ENCODE peak calls at places on chromosomes 16 and 17, in ten cellular contexts. V is dorsolateral prefrontal cortex, P is psoas muscle, Q is IMR-90, A is endothelial cell, M is AG04450, U is AG09319, R is left lung, I is progenitor cell of endocrine pancreas, S is WTC11. K is an unnamed sample.

GRCh38 chr17:63550816-63551639 is 751 bp downstream of the DCAF7 start:
- DNase-seq in V (no peak), P (no peak), Q (peak), A (peak), M (no peak), U (no peak), R (peak), I (no peak), S (no peak), K (no peak)

GRCh38 chr16:19688396-19689024 is 29.5 kb downstream of the KNOP1 start:
- DNase-seq in V (no peak), P (no peak), Q (no peak), A (no peak), M (no peak), U (no peak), R (no peak), I (no peak), S (no peak), K (no peak)

GRCh38 chr17:17028059-17028877 is 14.0 kb upstream of the MPRIP start:
- DNase-seq in V (peak), P (peak), Q (peak), A (no peak), M (no peak), U (no peak), R (peak), I (peak), S (peak), K (no peak)

GRCh38 chr16:89187337-89188063 is 12.8 kb downstream of the SLC22A31 start:
- DNase-seq in V (no peak), P (peak), Q (no peak), A (no peak), M (no peak), U (no peak), R (peak), I (peak), S (no peak), K (no peak)

GRCh38 chr16:24713379-24713778 is 16.1 kb upstream of the TNRC6A start:
- DNase-seq in V (no peak), P (no peak), Q (no peak), A (no peak), M (no peak), U (no peak), R (no peak), I (no peak), S (no peak), K (no peak)

GRCh38 chr16:24983521-24983920 is 31.6 kb downstream of the ARHGAP17 start:
- DNase-seq in V (no peak), P (no peak), Q (no peak), A (no peak), M (no peak), U (no peak), R (no peak), I (no peak), S (no peak), K (no peak)

GRCh38 chr17:17782425-17783120 is 54.2 kb downstream of the SREBF1 start:
- DNase-seq in V (no peak), P (no peak), Q (no peak), A (no peak), M (no peak), U (no peak), R (no peak), I (peak), S (peak), K (no peak)

GRCh38 chr16:11145173-11145820 is 110.7 kb downstream of the SOCS1 start:
- DNase-seq in V (no peak), P (peak), Q (peak), A (no peak), M (no peak), U (no peak), R (no peak), I (no peak), S (no peak), K (no peak)

GRCh38 chr17:3813171-3813570 is 12.2 kb upstream of the ITGAE start:
- DNase-seq in V (no peak), P (no peak), Q (no peak), A (no peak), M (no peak), U (no peak), R (no peak), I (no peak), S (no peak), K (no peak)

GRCh38 chr17:16639438-16639837 is 14.2 kb downstream of the ZNF624 start:
- DNase-seq in V (no peak), P (no peak), Q (no peak), A (no peak), M (no peak), U (no peak), R (no peak), I (no peak), S (no peak), K (no peak)

GRCh38 chr17:15444805-15445204 is 22.6 kb downstream of the CDRT4 start:
- DNase-seq in V (no peak), P (no peak), Q (no peak), A (peak), M (no peak), U (no peak), R (no peak), I (no peak), S (no peak), K (no peak)

GRCh38 chr17:17800504-17801021 is 36.2 kb downstream of the SREBF1 start:
- DNase-seq in V (no peak), P (no peak), Q (no peak), A (no peak), M (no peak), U (no peak), R (no peak), I (no peak), S (no peak), K (no peak)

GRCh38 chr17:60095381-60095780 is 16.7 kb upstream of the HEATR6 start:
- DNase-seq in V (no peak), P (no peak), Q (no peak), A (no peak), M (no peak), U (no peak), R (no peak), I (no peak), S (no peak), K (no peak)

GRCh38 chr17:76635659-76636360 is 7.7 kb downstream of the ST6GALNAC1 start:
- DNase-seq in V (no peak), P (no peak), Q (peak), A (no peak), M (no peak), U (no peak), R (no peak), I (no peak), S (no peak), K (no peak)

GRCh38 chr17:78529871-78530670 is 47.1 kb downstream of the DNAH17 start:
- DNase-seq in V (peak), P (no peak), Q (no peak), A (no peak), M (no peak), U (no peak), R (peak), I (no peak), S (no peak), K (no peak)

GRCh38 chr17:12070561-12070960 is 49.9 kb downstream of the MAP2K4 start:
- DNase-seq in V (no peak), P (no peak), Q (peak), A (no peak), M (peak), U (no peak), R (no peak), I (no peak), S (no peak), K (no peak)

GRCh38 chr17:19345486-19346350 is 16.8 kb downstream of the B9D1 start:
- DNase-seq in V (peak), P (no peak), Q (no peak), A (no peak), M (no peak), U (no peak), R (no peak), I (no peak), S (no peak), K (no peak)

GRCh38 chr16:48491517-48491916 is 106.3 kb upstream of the SIAH1 start:
- DNase-seq in V (no peak), P (no peak), Q (peak), A (no peak), M (no peak), U (no peak), R (no peak), I (no peak), S (no peak), K (no peak)

GRCh38 chr16:66538910-66539309 is 11.0 kb downstream of the TK2 start:
- DNase-seq in V (no peak), P (no peak), Q (no peak), A (no peak), M (no peak), U (no peak), R (no peak), I (no peak), S (no peak), K (no peak)

GRCh38 chr16:58299757-58300349 is 5.0 kb upstream of the PRSS54 start:
- DNase-seq in V (no peak), P (no peak), Q (peak), A (peak), M (no peak), U (no peak), R (no peak), I (no peak), S (peak), K (no peak)

GRCh38 chr17:31122746-31123145 is 28.0 kb downstream of the NF1 start:
- DNase-seq in V (no peak), P (no peak), Q (no peak), A (no peak), M (no peak), U (no peak), R (no peak), I (no peak), S (no peak), K (no peak)

GRCh38 chr17:8121531-8122390 is 2.1 kb downstream of the HES7 start:
- DNase-seq in V (peak), P (peak), Q (peak), A (peak), M (no peak), U (no peak), R (no peak), I (peak), S (peak), K (no peak)

GRCh38 chr17:8119575-8120519 is 1.5 kb upstream of the ALOXE3 start:
- DNase-seq in V (peak), P (peak), Q (peak), A (peak), M (peak), U (peak), R (peak), I (peak), S (peak), K (no peak)

GRCh38 chr17:8118769-8119574 is 658 bp upstream of the ALOXE3 start:
- DNase-seq in V (peak), P (peak), Q (peak), A (peak), M (peak), U (peak), R (peak), I (peak), S (peak), K (peak)

GRCh38 chr17:8122391-8122922 is 1.4 kb downstream of the HES7 start:
- DNase-seq in V (no peak), P (no peak), Q (peak), A (no peak), M (no peak), U (no peak), R (no peak), I (no peak), S (peak), K (no peak)

DNA sequence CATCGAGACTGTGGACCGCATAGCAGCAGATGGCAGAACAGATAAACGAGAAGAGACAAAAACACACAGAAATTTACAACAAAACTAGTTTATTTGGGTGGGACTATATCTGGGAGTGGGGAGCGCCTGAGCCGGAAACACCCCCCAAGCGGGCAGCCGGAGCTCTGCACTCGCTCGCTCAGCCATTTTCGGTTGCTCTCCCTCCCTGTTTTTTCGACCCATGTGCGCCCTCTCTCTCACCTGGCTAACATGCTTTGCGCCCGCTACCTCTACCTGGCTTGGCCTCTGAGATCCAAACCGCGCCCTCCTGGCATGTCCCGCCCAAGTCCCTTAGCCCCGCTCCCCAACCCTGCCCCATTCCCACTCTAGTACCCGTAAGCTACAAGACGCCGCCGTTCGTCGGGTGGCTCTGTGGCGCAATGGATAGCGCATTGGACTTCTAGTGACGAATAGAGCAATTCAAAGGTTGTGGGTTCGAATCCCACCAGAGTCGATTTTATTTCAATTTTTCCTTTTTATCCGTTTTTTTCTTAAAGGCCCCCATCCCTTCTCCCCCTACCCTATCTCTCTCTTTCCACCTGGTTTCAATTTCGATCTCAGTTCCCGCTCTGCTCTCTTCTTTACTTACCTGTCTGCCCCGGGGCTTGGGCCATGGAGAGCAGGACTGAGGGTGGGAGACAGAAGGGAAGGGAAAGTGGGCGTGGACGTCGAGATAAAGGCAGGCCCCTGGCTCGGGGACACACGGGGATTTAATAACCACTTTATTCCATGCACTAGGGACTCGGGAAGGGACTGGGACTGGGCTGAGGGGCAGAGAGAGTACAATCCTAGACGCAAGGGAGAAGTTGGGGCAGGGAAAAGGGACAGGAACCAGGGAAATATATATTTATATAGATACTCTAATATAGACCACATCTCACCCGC is 2.5 kb upstream of the ALOXE3 start:
- DNase-seq in V (peak), P (peak), Q (peak), A (peak), M (no peak), U (no peak), R (peak), I (peak), S (peak), K (no peak)
- TF ChIP-seq CTCF in V (no peak), P (no peak), Q (peak), A (no peak), M (peak), U (peak), R (peak), I (peak), S (no peak), K (peak)

DNA sequence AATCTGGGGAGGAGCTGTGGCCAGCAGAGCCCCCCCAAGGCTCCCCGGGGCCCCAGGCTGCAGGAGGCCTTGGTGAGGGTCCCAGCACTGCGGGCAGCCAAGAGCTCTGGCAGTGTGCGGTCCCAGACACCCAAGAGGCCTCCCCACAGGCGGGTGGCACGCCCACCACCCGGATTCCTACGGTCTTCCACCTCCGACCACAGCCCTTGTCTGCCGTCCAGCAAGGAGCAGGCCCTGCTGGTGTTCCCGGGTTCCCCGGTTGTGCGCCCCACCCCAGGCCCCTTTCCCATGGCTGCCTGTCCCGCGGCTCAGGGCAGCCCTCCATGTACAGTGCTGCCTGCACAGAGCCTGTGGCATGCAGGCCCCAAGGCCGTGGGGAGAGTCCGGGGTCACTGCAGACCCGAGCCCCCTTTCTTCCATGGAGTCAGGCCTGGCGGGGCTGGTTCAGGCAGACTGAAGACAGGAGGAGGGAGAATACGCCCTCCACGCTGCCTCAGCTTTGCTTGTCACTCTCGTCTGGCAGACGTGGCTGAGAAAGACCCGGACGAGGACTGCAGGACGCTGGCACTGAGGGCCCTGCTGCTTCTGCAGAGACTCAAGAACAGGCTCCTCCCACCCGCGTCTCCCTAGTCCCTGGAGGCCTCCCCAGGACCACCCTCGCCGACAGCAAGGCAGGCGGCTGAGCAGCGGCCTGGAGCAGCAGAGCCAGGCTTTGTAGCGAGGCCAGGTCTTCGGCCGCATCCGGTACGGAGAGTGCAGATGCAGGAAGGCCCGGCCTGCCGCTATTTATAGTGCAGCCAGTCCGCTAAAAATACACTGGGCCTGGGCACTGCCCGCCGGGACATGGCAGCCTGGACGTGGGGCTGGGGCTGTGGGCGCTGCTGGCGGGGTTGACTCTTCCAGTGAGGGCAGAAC is 16.4 kb downstream of the TELO2 start:
- DNase-seq in V (no peak), P (peak), Q (no peak), A (no peak), M (no peak), U (no peak), R (no peak), I (no peak), S (no peak), K (peak)
- TF ChIP-seq CTCF in V (no peak), P (no peak), Q (no peak), A (no peak), M (no peak), U (no peak), R (no peak), I (no peak), S (no peak), K (no peak)

GRCh38 chr16:85058909-85059308 is 31.3 kb downstream of the KIAA0513 start:
- DNase-seq in V (no peak), P (no peak), Q (no peak), A (no peak), M (no peak), U (no peak), R (no peak), I (no peak), S (no peak), K (no peak)

GRCh38 chr16:85055503-85056210 is 28.1 kb downstream of the KIAA0513 start:
- DNase-seq in V (peak), P (no peak), Q (peak), A (no peak), M (no peak), U (no peak), R (peak), I (no peak), S (no peak), K (no peak)

GRCh38 chr16:85056211-85056748 is 28.7 kb downstream of the KIAA0513 start:
- DNase-seq in V (no peak), P (no peak), Q (peak), A (peak), M (no peak), U (no peak), R (no peak), I (no peak), S (peak), K (no peak)

GRCh38 chr16:85057948-85058347 is 30.4 kb downstream of the KIAA0513 start:
- DNase-seq in V (no peak), P (no peak), Q (no peak), A (no peak), M (no peak), U (no peak), R (no peak), I (no peak), S (no peak), K (no peak)

GRCh38 chr16:85057212-85057889 is 29.8 kb downstream of the KIAA0513 start:
- DNase-seq in V (no peak), P (no peak), Q (no peak), A (no peak), M (no peak), U (no peak), R (no peak), I (no peak), S (peak), K (no peak)
- TF ChIP-seq CTCF in V (no peak), P (no peak), Q (peak), A (no peak), M (peak), U (peak), R (no peak), I (peak), S (peak), K (no peak)

GRCh38 chr16:68227850-68228553 is 7.9 kb downstream of the ESRP2 start:
- DNase-seq in V (no peak), P (peak), Q (no peak), A (no peak), M (no peak), U (no peak), R (peak), I (no peak), S (no peak), K (no peak)
- TF ChIP-seq CTCF in V (no peak), P (no peak), Q (no peak), A (no peak), M (no peak), U (no peak), R (no peak), I (no peak), S (no peak), K (no peak)

DNA sequence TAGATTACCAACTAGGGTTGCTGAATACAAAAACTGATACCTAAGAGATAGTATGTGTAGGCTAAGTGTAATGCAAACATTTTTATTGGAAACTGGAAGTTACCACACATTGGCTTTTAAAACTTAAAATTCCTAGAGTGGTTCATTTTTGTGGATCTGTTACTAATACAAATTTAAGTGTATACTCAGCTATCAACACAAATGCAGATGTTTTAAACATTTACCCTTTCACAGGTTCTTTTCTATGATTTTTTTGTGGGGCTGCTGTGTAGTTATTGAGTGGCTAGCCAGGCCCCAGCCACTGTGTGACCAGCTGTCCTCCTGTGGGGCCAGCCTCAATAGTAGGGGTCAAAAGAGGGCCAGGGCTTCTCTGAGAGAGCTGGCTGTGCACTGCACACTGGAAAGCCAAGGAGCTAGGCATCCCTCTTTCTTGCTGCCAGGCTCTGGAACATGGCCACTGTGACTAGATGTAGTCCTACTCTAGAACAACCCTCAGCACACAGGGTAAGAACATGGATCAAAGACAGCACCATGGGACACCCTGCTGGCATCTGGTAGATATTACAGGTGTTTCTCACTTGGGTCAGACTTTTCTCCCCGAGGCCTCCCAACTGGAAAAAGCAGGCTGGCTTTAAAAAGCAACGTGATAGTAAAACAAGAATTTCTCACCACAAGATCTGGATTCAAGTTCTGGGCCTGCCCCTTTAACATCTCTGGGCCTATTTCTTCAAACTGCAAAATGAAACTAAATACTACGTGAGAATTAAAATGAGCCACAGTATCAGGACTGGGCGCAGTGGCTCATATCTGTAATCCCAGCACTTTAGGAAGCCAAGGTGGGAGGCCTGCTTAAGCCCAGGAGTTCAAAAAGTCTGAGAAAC is 7.3 kb upstream of the VEZF1 start:
- DNase-seq in V (peak), P (peak), Q (peak), A (peak), M (peak), U (no peak), R (peak), I (peak), S (peak), K (peak)
- TF ChIP-seq CTCF in V (peak), P (peak), Q (peak), A (peak), M (peak), U (peak), R (peak), I (peak), S (peak), K (peak)

GRCh38 chr16:65445313-65446260 is 323.7 kb upstream of the CDH11 start:
- DNase-seq in V (no peak), P (no peak), Q (no peak), A (no peak), M (no peak), U (no peak), R (no peak), I (no peak), S (no peak), K (no peak)
- TF ChIP-seq CTCF in V (no peak), P (no peak), Q (no peak), A (no peak), M (no peak), U (no peak), R (no peak), I (no peak), S (no peak), K (no peak)

DNA sequence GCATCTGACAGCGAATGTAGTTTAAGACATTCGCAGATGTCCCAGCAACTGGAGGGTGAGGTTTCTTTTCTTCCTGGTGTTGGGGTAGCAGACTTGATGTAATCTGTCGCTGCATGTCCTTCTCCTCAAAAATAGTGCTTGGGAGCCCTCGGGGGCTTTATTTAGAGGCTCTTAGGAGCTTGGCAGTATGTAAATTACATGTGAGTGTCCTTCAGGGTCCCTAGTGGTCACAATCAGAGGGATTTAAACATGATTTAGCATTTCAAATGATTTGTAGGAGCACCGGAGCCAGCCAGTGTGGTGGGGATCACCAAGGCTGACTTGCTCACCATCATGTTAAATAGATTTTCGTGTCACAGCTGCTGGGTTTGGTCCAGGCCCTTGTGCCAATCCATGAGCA is 8.8 kb upstream of the SALL1 start:
- DNase-seq in V (no peak), P (no peak), Q (no peak), A (no peak), M (no peak), U (no peak), R (no peak), I (no peak), S (no peak), K (no peak)
- TF ChIP-seq CTCF in V (no peak), P (no peak), Q (no peak), A (no peak), M (peak), U (no peak), R (no peak), I (no peak), S (no peak), K (no peak)